ENCODE peak calls at places on chromosomes 13 and 19, in four cellular contexts. S is HFFc6, P is activated gamma-delta T cell treated with Interleukin-2 at 50 U/mL for 16 hours, K is AG08395. N is an unnamed sample.

GRCh38 chr13:27283906-27284523 is 13.4 kb downstream of the RASL11A start:
- DNase-seq in P (no peak), S (peak; percentile 30), K (peak; percentile 35), N (no peak)

GRCh38 chr13:95474992-95475391 is 77.5 kb upstream of the CLDN10 start:
- DNase-seq in P (no peak), K (no peak), S (no peak), N (no peak)

GRCh38 chr13:113421673-113422270 is 31.5 kb downstream of the ADPRHL1 start:
- DNase-seq in S (no peak), P (no peak), K (peak; percentile 55), N (peak; percentile 67)

GRCh38 chr19:6743714-6744380 is 4.4 kb downstream of the TRIP10 start:
- DNase-seq in P (no peak), S (peak; percentile 31), K (no peak), N (no peak)

GRCh38 chr19:55467236-55468053 is 2.9 kb upstream of the C19orf85 start:
- DNase-seq in K (peak; percentile 84), S (peak; percentile 53), P (peak; percentile 73), N (peak; percentile 76)

GRCh38 chr19:11390933-11391680 is 7.0 kb upstream of the EPOR start:
- DNase-seq in P (no peak), S (no peak), K (no peak), N (no peak)

GRCh38 chr19:29690842-29691241 is 24.2 kb downstream of the C19orf12 start:
- DNase-seq in S (peak; percentile 43), P (peak; percentile 55), K (no peak), N (no peak)

GRCh38 chr13:34513526-34513925 is 428.5 kb upstream of the NBEA start:
- DNase-seq in K (no peak), S (peak; percentile 9), P (no peak), N (no peak)

GRCh38 chr13:19601749-19602725 is 31.4 kb upstream of the MPHOSPH8 start:
- DNase-seq in S (no peak), P (peak; percentile 29), K (peak; percentile 38), N (peak; percentile 66)

GRCh38 chr13:110444226-110444653 is 117.3 kb downstream of the RAB20 start:
- DNase-seq in K (peak; percentile 47), P (no peak), S (peak; percentile 32), N (no peak)

GRCh38 chr13:42497798-42498197 is 76.2 kb upstream of the TNFSF11 start:
- DNase-seq in P (no peak), K (no peak), S (peak; percentile 19), N (peak; percentile 13)

GRCh38 chr13:25064396-25064795 is 31.5 kb upstream of the PABPC3 start:
- DNase-seq in K (no peak), P (no peak), S (no peak), N (no peak)

GRCh38 chr19:18156841-18157464 is 4.0 kb downstream of the PIK3R2 start:
- DNase-seq in P (no peak), K (peak; percentile 81), S (peak; percentile 65), N (peak; percentile 89)

GRCh38 chr19:17305211-17305516 is 508 bp upstream of the MRPL34 start:
- DNase-seq in K (no peak), S (no peak), P (no peak), N (no peak)

GRCh38 chr13:94233401-94233800 is 246.1 kb downstream of the DCT start:
- DNase-seq in P (no peak), S (peak; percentile 80), K (peak; percentile 79), N (peak; percentile 19)

GRCh38 chr13:29428310-29428991 is 167.0 kb downstream of the SLC7A1 start:
- DNase-seq in K (peak; percentile 57), S (no peak), P (no peak), N (peak; percentile 20)

GRCh38 chr19:45450042-45450380 is 17.8 kb upstream of the FOSB start:
- DNase-seq in K (no peak), S (no peak), P (peak; percentile 36), N (no peak)

GRCh38 chr19:33747273-33747672 is 49.4 kb upstream of the KCTD15 start:
- DNase-seq in S (no peak), P (no peak), K (no peak), N (no peak)

GRCh38 chr13:114019367-114019766 is 45.5 kb upstream of the C13orf46 start:
- DNase-seq in P (peak; percentile 31), S (no peak), K (peak; percentile 35), N (no peak)

GRCh38 chr13:27450921-27451461 is 627 bp upstream of the MTIF3 start:
- DNase-seq in P (peak; percentile 39), S (peak; percentile 49), K (peak; percentile 44), N (peak; percentile 71)

GRCh38 chr19:38878575-38879399 is 712 bp upstream of the RINL start:
- DNase-seq in K (no peak), S (no peak), P (no peak), N (no peak)

GRCh38 chr13:44801990-44802389 is 187.3 kb downstream of the NUFIP1 start:
- DNase-seq in K (peak; percentile 83), S (peak; percentile 60), P (no peak), N (peak; percentile 38)

GRCh38 chr19:45667620-45668341 is at the start of gene GIPR:
- DNase-seq in P (peak; percentile 53), K (peak; percentile 56), S (peak; percentile 53), N (peak; percentile 81)

GRCh38 chr13:23849670-23850069 is 39.5 kb downstream of the MIPEP start:
- DNase-seq in P (no peak), S (no peak), K (no peak), N (no peak)

GRCh38 chr19:18224525-18225354 is 1.5 kb downstream of the PDE4C start:
- DNase-seq in K (peak; percentile 99), P (peak; percentile 73), S (peak; percentile 98), N (peak; percentile 98)

GRCh38 chr19:14450168-14450874 is 17.2 kb downstream of the PKN1 start:
- DNase-seq in K (peak; percentile 58), S (peak; percentile 17), P (no peak), N (peak; percentile 37)

GRCh38 chr19:18223860-18224524 is 2.2 kb downstream of the PDE4C start:
- DNase-seq in P (no peak), K (no peak), S (no peak), N (peak; percentile 64)

GRCh38 chr13:35025314-35025713 is 83.2 kb downstream of the NBEA start:
- DNase-seq in K (no peak), P (no peak), S (no peak), N (no peak)

GRCh38 chr13:23667750-23668149 is 97.5 kb downstream of the TNFRSF19 start:
- DNase-seq in K (no peak), S (no peak), P (no peak), N (no peak)

GRCh38 chr13:104289400-104289799 is 1223.2 kb upstream of the SLC10A2 start:
- DNase-seq in P (no peak), S (no peak), K (no peak), N (no peak)

GRCh38 chr19:42353341-42354015 is 28.0 kb downstream of the MEGF8 start:
- DNase-seq in K (no peak), S (no peak), P (no peak), N (no peak)

GRCh38 chr13:34591163-34591562 is 350.9 kb upstream of the NBEA start:
- DNase-seq in S (no peak), K (no peak), P (no peak), N (no peak)

N was measured in hepatocyte.